ENCODE peak calls at places on chromosomes 5 and 9, in five cellular contexts. One of them, this sample, is unnamed.

GRCh38 chr5:141528401-141528984 is 39.6 kb downstream of the PCDHGC5 start:
- DNase-seq in fibroblast of mammary gland: peak
- DNase-seq in HuH-7.5: no peak
- DNase-seq in RPMI7951: no peak
- DNase-seq in substantia nigra: no peak
- DNase-seq in this sample: no peak

GRCh38 chr9:14205463-14205862 is 108.5 kb downstream of the NFIB start:
- DNase-seq in fibroblast of mammary gland: peak
- DNase-seq in HuH-7.5: no peak
- DNase-seq in substantia nigra: no peak
- DNase-seq in RPMI7951: peak
- DNase-seq in this sample: peak

GRCh38 chr9:110076894-110077725 is 130.8 kb downstream of the C9orf152 start:
- DNase-seq in fibroblast of mammary gland: peak
- DNase-seq in substantia nigra: no peak
- DNase-seq in RPMI7951: peak
- DNase-seq in HuH-7.5: no peak
- DNase-seq in this sample: peak

GRCh38 chr5:6436715-6437340 is 11.8 kb upstream of the UBE2QL1 start:
- DNase-seq in RPMI7951: peak
- DNase-seq in fibroblast of mammary gland: no peak
- DNase-seq in substantia nigra: no peak
- DNase-seq in HuH-7.5: no peak
- DNase-seq in this sample: peak

GRCh38 chr5:135578685-135579341 is at the start of gene CXCL14:
- DNase-seq in fibroblast of mammary gland: peak
- DNase-seq in HuH-7.5: no peak
- DNase-seq in RPMI7951: peak
- DNase-seq in substantia nigra: no peak
- DNase-seq in this sample: no peak

GRCh38 chr5:161546463-161547301 is at the start of gene GABRB2:
- DNase-seq in fibroblast of mammary gland: peak
- DNase-seq in substantia nigra: no peak
- DNase-seq in HuH-7.5: no peak
- DNase-seq in RPMI7951: peak
- DNase-seq in this sample: no peak

GRCh38 chr9:113558632-113559502 is 95.3 kb downstream of the RGS3 start:
- DNase-seq in RPMI7951: peak
- DNase-seq in substantia nigra: no peak
- DNase-seq in fibroblast of mammary gland: peak
- DNase-seq in HuH-7.5: no peak
- DNase-seq in this sample: no peak

GRCh38 chr5:9516591-9516990 is 29.3 kb downstream of the SEMA5A start:
- DNase-seq in fibroblast of mammary gland: no peak
- DNase-seq in substantia nigra: no peak
- DNase-seq in HuH-7.5: no peak
- DNase-seq in RPMI7951: no peak
- DNase-seq in this sample: no peak

This sample was measured in HS-5.